ENCODE peak calls at places on chromosome 9, in eight cellular contexts. A, L, C, G, D, Y, J and X are unnamed samples.
A peak's percentile ranks its signal among the peaks of the same experiment; 100 is the strongest.

GRCh38 chr9:111158375-111158774 is 120.1 kb upstream of the LPAR1 start:
- DNase-seq in J (no peak), L (no peak), A (no peak), D (no peak), G (peak; percentile 30), C (peak; percentile 69), Y (peak; percentile 75), X (no peak)

GRCh38 chr9:116103976-116104820 is 49.4 kb upstream of the PAPPA start:
- DNase-seq in L (no peak), D (no peak), J (no peak), Y (no peak), G (no peak), C (no peak), A (no peak), X (no peak)

GRCh38 chr9:104858846-104859245 is 69.1 kb downstream of the ABCA1 start:
- DNase-seq in C (no peak), Y (no peak), J (no peak), G (no peak), A (no peak), L (no peak), D (no peak), X (no peak)

GRCh38 chr9:91803970-91804752 is 145.9 kb downstream of the ROR2 start:
- DNase-seq in D (no peak), G (no peak), L (no peak), J (no peak), A (no peak), Y (no peak), C (no peak), X (peak; percentile 73)

GRCh38 chr9:28770827-28771226 is 1197.5 kb upstream of the C9orf72 start:
- DNase-seq in L (no peak), J (no peak), Y (no peak), G (peak; percentile 10), A (no peak), D (no peak), C (no peak), X (no peak)

GRCh38 chr9:135907006-135907434 is 326 bp downstream of the CAMSAP1 start:
- DNase-seq in D (no peak), G (no peak), L (no peak), A (peak; percentile 72), J (peak; percentile 53), Y (no peak), C (no peak), X (peak; percentile 83)

GRCh38 chr9:35105571-35106342 is 2.8 kb upstream of the STOML2 start:
- DNase-seq in G (no peak), C (no peak), Y (no peak), J (no peak), A (no peak), D (no peak), L (no peak), X (no peak)

GRCh38 chr9:134488251-134488900 is 153.2 kb upstream of the COL5A1 start:
- DNase-seq in J (peak; percentile 35), D (no peak), A (no peak), G (no peak), C (no peak), L (no peak), Y (no peak), X (peak; percentile 90)

GRCh38 chr9:82124090-82124489 is 135.5 kb downstream of the SPATA31D1 start:
- DNase-seq in L (no peak), G (no peak), C (peak; percentile 73), A (no peak), D (no peak), Y (peak; percentile 63), J (peak; percentile 45), X (no peak)